ENCODE peak calls at places on chromosome 10, in six cellular contexts. G, P, Q, I, E and T are unnamed samples.

GRCh38 chr10:72906446-72906845 is 12.9 kb downstream of the OIT3 start:
- DNase-seq in G (no peak), P (no peak), Q (no peak), I (no peak), E (no peak), T (no peak)

GRCh38 chr10:80535671-80536360 is 1.9 kb upstream of the SH2D4B start:
- DNase-seq in G (peak; percentile 58), P (peak; percentile 63), Q (peak; percentile 52), I (peak; percentile 69), E (peak; percentile 79), T (peak; percentile 41)

GRCh38 chr10:78559514-78560392 is 509.0 kb upstream of the ZMIZ1 start:
- DNase-seq in G (no peak), P (no peak), Q (no peak), I (no peak), E (no peak), T (no peak)

GRCh38 chr10:88528791-88529190 is 54.3 kb downstream of the RNLS start:
- DNase-seq in G (no peak), P (no peak), Q (no peak), I (no peak), E (no peak), T (no peak)

GRCh38 chr10:58280982-58281752 is 12.2 kb downstream of the CISD1 start:
- DNase-seq in G (no peak), P (no peak), Q (no peak), I (no peak), E (no peak), T (no peak)

GRCh38 chr10:26156019-26156418 is 60.6 kb upstream of the GAD2 start:
- DNase-seq in G (no peak), P (no peak), Q (no peak), I (no peak), E (peak; percentile 85), T (no peak)

GRCh38 chr10:63257784-63258183 is 124.7 kb downstream of the NRBF2 start:
- DNase-seq in G (no peak), P (no peak), Q (no peak), I (no peak), E (no peak), T (no peak)

GRCh38 chr10:73493781-73494180 is 2.0 kb downstream of the PPP3CB start:
- DNase-seq in G (no peak), P (no peak), Q (no peak), I (no peak), E (no peak), T (peak; percentile 50)

GRCh38 chr10:106506509-106507265 is 657.8 kb downstream of the SORCS1 start:
- DNase-seq in G (no peak), P (no peak), Q (peak; percentile 8), I (no peak), E (no peak), T (peak; percentile 2)

GRCh38 chr10:56472978-56473377 is 111.9 kb upstream of the ZWINT start:
- DNase-seq in G (no peak), P (no peak), Q (no peak), I (no peak), E (no peak), T (no peak)

GRCh38 chr10:72557362-72557761 is 68.5 kb downstream of the MICU1 start:
- DNase-seq in G (no peak), P (no peak), Q (no peak), I (no peak), E (no peak), T (peak; percentile 59)

GRCh38 chr10:61792097-61792496 is 109.4 kb upstream of the ARID5B start:
- DNase-seq in G (no peak), P (no peak), Q (no peak), I (no peak), E (no peak), T (no peak)

GRCh38 chr10:83983578-83984255 is 155.6 kb upstream of the GHITM start:
- DNase-seq in G (no peak), P (no peak), Q (peak; percentile 36), I (no peak), E (no peak), T (peak; percentile 16)

GRCh38 chr10:7408494-7409044 is 2.3 kb downstream of the SFMBT2 start:
- DNase-seq in G (peak; percentile 27), P (peak; percentile 20), Q (no peak), I (peak; percentile 75), E (peak; percentile 42), T (no peak)

GRCh38 chr10:49760789-49761188 is 1.3 kb downstream of the OGDHL start:
- DNase-seq in G (no peak), P (no peak), Q (no peak), I (no peak), E (no peak), T (no peak)

GRCh38 chr10:13001041-13001886 is at the start of gene CCDC3:
- DNase-seq in G (no peak), P (no peak), Q (no peak), I (peak; percentile 41), E (no peak), T (no peak)

GRCh38 chr10:125783957-125784356 is 8.3 kb upstream of the MMP21 start:
- DNase-seq in G (no peak), P (no peak), Q (no peak), I (no peak), E (peak; percentile 21), T (no peak)

GRCh38 chr10:79380125-79380917 is 33.1 kb downstream of the PPIF start:
- DNase-seq in G (no peak), P (no peak), Q (no peak), I (no peak), E (no peak), T (no peak)

GRCh38 chr10:103765168-103765567 is 90.2 kb downstream of the SH3PXD2A start:
- DNase-seq in G (no peak), P (no peak), Q (no peak), I (no peak), E (no peak), T (no peak)

GRCh38 chr10:17951868-17952371 is at the start of gene SLC39A12:
- DNase-seq in G (no peak), P (no peak), Q (no peak), I (no peak), E (no peak), T (no peak)

GRCh38 chr10:127024655-127025054 is 119.4 kb downstream of the DOCK1 start:
- DNase-seq in G (no peak), P (no peak), Q (no peak), I (no peak), E (no peak), T (no peak)

GRCh38 chr10:60271319-60272040 is 118.2 kb downstream of the ANK3 start:
- DNase-seq in G (no peak), P (no peak), Q (no peak), I (no peak), E (peak; percentile 30), T (no peak)

GRCh38 chr10:99523251-99523773 is 9.4 kb upstream of the NKX2-3 start:
- DNase-seq in G (no peak), P (no peak), Q (no peak), I (no peak), E (no peak), T (no peak)

GRCh38 chr10:131404886-131405285 is 93.4 kb upstream of the TCERG1L start:
- DNase-seq in G (no peak), P (no peak), Q (no peak), I (no peak), E (no peak), T (no peak)

GRCh38 chr10:102113261-102113955 is 6.8 kb downstream of the LDB1 start:
- DNase-seq in G (no peak), P (no peak), Q (no peak), I (no peak), E (no peak), T (peak; percentile 59)

GRCh38 chr10:132970641-132971438 is 28.5 kb upstream of the CFAP46 start:
- DNase-seq in G (no peak), P (no peak), Q (no peak), I (no peak), E (no peak), T (no peak)

GRCh38 chr10:42961776-42962119 is 115.1 kb upstream of the RET start:
- DNase-seq in G (no peak), P (no peak), Q (no peak), I (no peak), E (no peak), T (no peak)

GRCh38 chr10:127027786-127028185 is 122.6 kb downstream of the DOCK1 start:
- DNase-seq in G (no peak), P (no peak), Q (no peak), I (no peak), E (no peak), T (no peak)

GRCh38 chr10:91088300-91089140 is 131.9 kb upstream of the PCGF5 start:
- DNase-seq in G (no peak), P (no peak), Q (no peak), I (peak; percentile 47), E (peak; percentile 37), T (peak; percentile 5)

GRCh38 chr10:86212391-86212700 is 154.2 kb downstream of the GRID1 start:
- DNase-seq in G (no peak), P (no peak), Q (no peak), I (no peak), E (no peak), T (no peak)

GRCh38 chr10:3869036-3869435 is 84.0 kb upstream of the KLF6 start:
- DNase-seq in G (no peak), P (no peak), Q (no peak), I (no peak), E (no peak), T (peak; percentile 32)

GRCh38 chr10:46555366-46555712 is 1.1 kb downstream of the GPRIN2 start:
- DNase-seq in G (no peak), P (peak; percentile 0), Q (no peak), I (no peak), E (no peak), T (no peak)

GRCh38 chr10:83037653-83038052 is 1101.7 kb upstream of the GHITM start:
- DNase-seq in G (no peak), P (no peak), Q (no peak), I (no peak), E (no peak), T (no peak)

GRCh38 chr10:112370424-112370819 is 3.5 kb upstream of the ACSL5 start:
- DNase-seq in G (no peak), P (no peak), Q (no peak), I (no peak), E (no peak), T (no peak)

GRCh38 chr10:101228682-101229274 is 485 bp downstream of the LBX1 start:
- DNase-seq in G (no peak), P (no peak), Q (no peak), I (no peak), E (no peak), T (no peak)

GRCh38 chr10:26046073-26046684 is 112.2 kb downstream of the MYO3A start:
- DNase-seq in G (no peak), P (no peak), Q (no peak), I (no peak), E (no peak), T (no peak)

GRCh38 chr10:60203993-60204618 is 185.6 kb downstream of the ANK3 start:
- DNase-seq in G (no peak), P (no peak), Q (peak; percentile 58), I (no peak), E (peak; percentile 44), T (peak; percentile 73)

GRCh38 chr10:63603709-63604445 is 82.7 kb downstream of the REEP3 start:
- DNase-seq in G (no peak), P (no peak), Q (no peak), I (no peak), E (no peak), T (no peak)